ENCODE peak calls at places on chromosomes 6 and 20, in ten cellular contexts. One of them, this sample, is unnamed.

GRCh38 chr20:428658-429200 is 20.6 kb downstream of the RBCK1 start:
- DNase-seq in BE2C: no peak
- DNase-seq in breast epithelium: no peak
- DNase-seq in ascending aorta: peak; percentile 52
- DNase-seq in GM12865: no peak
- DNase-seq in CD4-positive, alpha-beta T cell: no peak
- DNase-seq in astrocyte of the spinal cord: no peak
- DNase-seq in BJ: no peak
- DNase-seq in endothelial cell: no peak
- DNase-seq in hepatocyte: no peak
- DNase-seq in this sample: no peak

GRCh38 chr6:20916081-20916480 is 381.8 kb downstream of the CDKAL1 start:
- DNase-seq in BE2C: no peak
- DNase-seq in breast epithelium: no peak
- DNase-seq in ascending aorta: no peak
- DNase-seq in GM12865: no peak
- DNase-seq in CD4-positive, alpha-beta T cell: no peak
- DNase-seq in astrocyte of the spinal cord: peak; percentile 30
- DNase-seq in BJ: no peak
- DNase-seq in endothelial cell: no peak
- DNase-seq in hepatocyte: no peak
- DNase-seq in this sample: no peak

GRCh38 chr20:59403261-59403961 is 103.0 kb downstream of the EDN3 start:
- DNase-seq in BE2C: peak; percentile 73
- DNase-seq in breast epithelium: peak; percentile 25
- DNase-seq in ascending aorta: no peak
- DNase-seq in GM12865: peak; percentile 13
- DNase-seq in CD4-positive, alpha-beta T cell: peak; percentile 72
- DNase-seq in astrocyte of the spinal cord: no peak
- DNase-seq in BJ: no peak
- DNase-seq in endothelial cell: peak; percentile 86
- DNase-seq in hepatocyte: peak; percentile 79
- DNase-seq in this sample: no peak

GRCh38 chr6:46628976-46629375 is 23.6 kb downstream of the CYP39A1 start:
- DNase-seq in BE2C: no peak
- DNase-seq in breast epithelium: no peak
- DNase-seq in ascending aorta: no peak
- DNase-seq in GM12865: no peak
- DNase-seq in CD4-positive, alpha-beta T cell: no peak
- DNase-seq in astrocyte of the spinal cord: no peak
- DNase-seq in BJ: no peak
- DNase-seq in endothelial cell: no peak
- DNase-seq in hepatocyte: no peak
- DNase-seq in this sample: no peak

GRCh38 chr6:149037026-149037734 is 280.3 kb upstream of the TAB2 start:
- DNase-seq in BE2C: no peak
- DNase-seq in breast epithelium: no peak
- DNase-seq in ascending aorta: no peak
- DNase-seq in GM12865: no peak
- DNase-seq in CD4-positive, alpha-beta T cell: no peak
- DNase-seq in astrocyte of the spinal cord: peak; percentile 71
- DNase-seq in BJ: no peak
- DNase-seq in endothelial cell: no peak
- DNase-seq in hepatocyte: peak; percentile 60
- DNase-seq in this sample: no peak

GRCh38 chr6:26537846-26538571 is at the start of gene HMGN4:
- DNase-seq in BE2C: peak; percentile 90
- DNase-seq in breast epithelium: peak; percentile 79
- DNase-seq in ascending aorta: peak; percentile 90
- DNase-seq in GM12865: peak; percentile 94
- DNase-seq in CD4-positive, alpha-beta T cell: peak; percentile 66
- DNase-seq in astrocyte of the spinal cord: peak; percentile 95
- DNase-seq in BJ: no peak
- DNase-seq in endothelial cell: peak; percentile 63
- DNase-seq in hepatocyte: peak; percentile 93
- DNase-seq in this sample: peak; percentile 68

GRCh38 chr20:36017034-36017951 is 48.9 kb downstream of the CNBD2 start:
- DNase-seq in BE2C: no peak
- DNase-seq in breast epithelium: peak; percentile 47
- DNase-seq in ascending aorta: peak; percentile 66
- DNase-seq in GM12865: no peak
- DNase-seq in CD4-positive, alpha-beta T cell: no peak
- DNase-seq in astrocyte of the spinal cord: peak; percentile 53
- DNase-seq in BJ: peak; percentile 77
- DNase-seq in endothelial cell: no peak
- DNase-seq in hepatocyte: peak; percentile 28
- DNase-seq in this sample: no peak

GRCh38 chr6:92748131-92748530 is 671.2 kb downstream of the EPHA7 start:
- DNase-seq in BE2C: no peak
- DNase-seq in breast epithelium: no peak
- DNase-seq in ascending aorta: no peak
- DNase-seq in GM12865: no peak
- DNase-seq in CD4-positive, alpha-beta T cell: no peak
- DNase-seq in astrocyte of the spinal cord: no peak
- DNase-seq in BJ: no peak
- DNase-seq in endothelial cell: no peak
- DNase-seq in hepatocyte: no peak
- DNase-seq in this sample: no peak

GRCh38 chr20:49515588-49515987 is 33.1 kb upstream of the KCNB1 start:
- DNase-seq in BE2C: no peak
- DNase-seq in breast epithelium: no peak
- DNase-seq in ascending aorta: no peak
- DNase-seq in GM12865: no peak
- DNase-seq in CD4-positive, alpha-beta T cell: no peak
- DNase-seq in astrocyte of the spinal cord: no peak
- DNase-seq in BJ: no peak
- DNase-seq in endothelial cell: no peak
- DNase-seq in hepatocyte: no peak
- DNase-seq in this sample: no peak

GRCh38 chr20:40438161-40438835 is 250.7 kb downstream of the MAFB start:
- DNase-seq in BE2C: no peak
- DNase-seq in breast epithelium: no peak
- DNase-seq in ascending aorta: no peak
- DNase-seq in GM12865: no peak
- DNase-seq in CD4-positive, alpha-beta T cell: no peak
- DNase-seq in astrocyte of the spinal cord: no peak
- DNase-seq in BJ: no peak
- DNase-seq in endothelial cell: no peak
- DNase-seq in hepatocyte: no peak
- DNase-seq in this sample: no peak

GRCh38 chr20:63133481-63134091 is 82.3 kb downstream of the YTHDF1 start:
- DNase-seq in BE2C: no peak
- DNase-seq in breast epithelium: no peak
- DNase-seq in ascending aorta: peak; percentile 51
- DNase-seq in GM12865: no peak
- DNase-seq in CD4-positive, alpha-beta T cell: no peak
- DNase-seq in astrocyte of the spinal cord: no peak
- DNase-seq in BJ: no peak
- DNase-seq in endothelial cell: no peak
- DNase-seq in hepatocyte: no peak
- DNase-seq in this sample: peak; percentile 37

GRCh38 chr20:58073945-58074920 is 154.2 kb downstream of the ANKRD60 start:
- DNase-seq in BE2C: no peak
- DNase-seq in breast epithelium: no peak
- DNase-seq in ascending aorta: peak; percentile 63
- DNase-seq in GM12865: no peak
- DNase-seq in CD4-positive, alpha-beta T cell: no peak
- DNase-seq in astrocyte of the spinal cord: peak; percentile 79
- DNase-seq in BJ: no peak
- DNase-seq in endothelial cell: no peak
- DNase-seq in hepatocyte: no peak
- DNase-seq in this sample: no peak

GRCh38 chr6:11232968-11233626 is 629 bp upstream of the NEDD9 start:
- DNase-seq in BE2C: no peak
- DNase-seq in breast epithelium: no peak
- DNase-seq in ascending aorta: no peak
- DNase-seq in GM12865: peak; percentile 22
- DNase-seq in CD4-positive, alpha-beta T cell: no peak
- DNase-seq in astrocyte of the spinal cord: no peak
- DNase-seq in BJ: no peak
- DNase-seq in endothelial cell: no peak
- DNase-seq in hepatocyte: peak; percentile 55
- DNase-seq in this sample: no peak

GRCh38 chr20:23679448-23680092 is 9.3 kb downstream of the CST4 start:
- DNase-seq in BE2C: no peak
- DNase-seq in breast epithelium: no peak
- DNase-seq in ascending aorta: peak; percentile 11
- DNase-seq in GM12865: no peak
- DNase-seq in CD4-positive, alpha-beta T cell: no peak
- DNase-seq in astrocyte of the spinal cord: no peak
- DNase-seq in BJ: no peak
- DNase-seq in endothelial cell: no peak
- DNase-seq in hepatocyte: no peak
- DNase-seq in this sample: no peak

GRCh38 chr20:38649275-38649891 is 47.8 kb downstream of the ARHGAP40 start:
- DNase-seq in BE2C: peak; percentile 60
- DNase-seq in breast epithelium: no peak
- DNase-seq in ascending aorta: no peak
- DNase-seq in GM12865: peak; percentile 28
- DNase-seq in CD4-positive, alpha-beta T cell: no peak
- DNase-seq in astrocyte of the spinal cord: no peak
- DNase-seq in BJ: no peak
- DNase-seq in endothelial cell: peak; percentile 44
- DNase-seq in hepatocyte: peak; percentile 57
- DNase-seq in this sample: no peak
- TF ChIP-seq CTCF in BE2C: peak; percentile 85
- TF ChIP-seq CTCF in breast epithelium: no peak
- TF ChIP-seq CTCF in ascending aorta: no peak
- TF ChIP-seq CTCF in GM12865: peak; percentile 59
- TF ChIP-seq CTCF in CD4-positive, alpha-beta T cell: no peak
- TF ChIP-seq CTCF in astrocyte of the spinal cord: peak; percentile 59
- TF ChIP-seq CTCF in BJ: peak; percentile 51
- TF ChIP-seq CTCF in endothelial cell: no peak
- TF ChIP-seq CTCF in hepatocyte: peak; percentile 57
- TF ChIP-seq CTCF in this sample: peak; percentile 12

DNA sequence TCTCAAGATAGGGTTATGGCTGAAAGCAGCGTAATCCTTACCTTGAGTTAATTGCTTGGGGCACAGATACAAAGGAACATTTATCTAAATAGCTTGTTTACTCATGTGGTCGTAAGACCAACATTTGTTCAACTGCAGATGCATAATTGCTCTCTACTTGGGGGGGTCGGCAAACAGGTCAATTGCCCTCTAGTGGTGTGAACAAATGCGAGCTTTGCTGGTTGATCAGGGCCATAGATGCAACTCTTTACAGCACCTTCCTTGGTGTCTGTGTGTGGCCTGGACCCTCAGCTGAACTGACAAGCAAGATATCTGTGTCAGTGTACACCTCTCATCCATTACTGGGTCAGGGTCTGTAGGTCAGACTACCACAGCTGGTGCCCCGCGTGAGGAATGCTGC is 24.1 kb downstream of the HLA-DPA1 start:
- DNase-seq in BE2C: no peak
- DNase-seq in breast epithelium: no peak
- DNase-seq in ascending aorta: no peak
- DNase-seq in GM12865: peak; percentile 61
- DNase-seq in CD4-positive, alpha-beta T cell: no peak
- DNase-seq in astrocyte of the spinal cord: no peak
- DNase-seq in BJ: no peak
- DNase-seq in endothelial cell: no peak
- DNase-seq in hepatocyte: no peak
- DNase-seq in this sample: no peak
- TF ChIP-seq CTCF in BE2C: peak; percentile 45
- TF ChIP-seq CTCF in breast epithelium: no peak
- TF ChIP-seq CTCF in ascending aorta: no peak
- TF ChIP-seq CTCF in GM12865: peak; percentile 61
- TF ChIP-seq CTCF in CD4-positive, alpha-beta T cell: no peak
- TF ChIP-seq CTCF in astrocyte of the spinal cord: peak; percentile 12
- TF ChIP-seq CTCF in BJ: no peak
- TF ChIP-seq CTCF in endothelial cell: no peak
- TF ChIP-seq CTCF in hepatocyte: peak; percentile 17
- TF ChIP-seq CTCF in this sample: no peak

DNA sequence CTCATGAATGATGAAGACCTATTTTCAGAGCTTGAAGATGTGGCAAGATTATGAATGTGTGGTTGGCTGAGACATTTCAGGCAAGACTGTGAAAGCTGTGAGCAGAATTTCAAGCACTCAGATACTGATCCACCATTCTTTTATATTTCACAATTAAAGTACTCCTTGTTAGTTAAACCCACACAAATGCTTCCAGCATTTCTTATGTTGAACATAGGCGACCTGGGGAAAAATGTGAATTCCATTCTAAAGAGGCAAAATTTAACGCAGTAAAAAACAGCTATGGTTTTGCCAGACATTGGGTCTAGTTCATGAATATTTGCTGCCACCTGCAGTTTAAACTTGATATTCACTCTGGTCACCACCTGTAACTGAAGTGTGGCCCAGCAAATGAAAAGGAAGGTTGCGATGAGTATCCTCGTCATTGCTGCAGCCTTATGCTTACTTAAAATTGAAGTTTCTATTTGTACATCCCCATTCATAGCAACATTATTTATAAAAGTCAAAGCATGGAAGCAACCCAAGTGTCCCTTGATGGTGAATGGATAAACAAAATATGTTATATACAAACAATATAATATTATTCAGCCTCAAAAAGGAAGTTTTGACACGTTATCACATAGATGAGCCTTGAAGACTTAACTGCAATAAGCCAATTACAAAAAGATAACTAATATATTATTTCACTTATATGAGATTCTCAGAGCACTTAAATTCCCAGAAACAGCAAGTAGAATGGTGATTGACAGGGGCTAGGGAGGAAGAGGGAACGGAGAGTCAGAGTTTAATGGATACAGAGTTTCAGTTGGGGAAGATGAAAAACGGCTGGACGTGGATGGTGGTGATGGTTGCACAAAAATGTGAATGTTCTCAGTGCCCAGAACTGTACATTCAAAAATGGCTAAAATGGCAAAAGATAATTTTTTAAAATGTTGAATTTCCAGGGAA is 32.4 kb upstream of the FAM184A start:
- DNase-seq in BE2C: peak; percentile 47
- DNase-seq in breast epithelium: peak; percentile 23
- DNase-seq in ascending aorta: no peak
- DNase-seq in GM12865: peak; percentile 65
- DNase-seq in CD4-positive, alpha-beta T cell: peak; percentile 9
- DNase-seq in astrocyte of the spinal cord: peak; percentile 70
- DNase-seq in BJ: no peak
- DNase-seq in endothelial cell: peak; percentile 59
- DNase-seq in hepatocyte: peak; percentile 71
- DNase-seq in this sample: no peak
- TF ChIP-seq CTCF in BE2C: peak; percentile 71
- TF ChIP-seq CTCF in breast epithelium: peak; percentile 63
- TF ChIP-seq CTCF in ascending aorta: peak; percentile 47
- TF ChIP-seq CTCF in GM12865: peak; percentile 48
- TF ChIP-seq CTCF in CD4-positive, alpha-beta T cell: peak; percentile 72
- TF ChIP-seq CTCF in astrocyte of the spinal cord: peak; percentile 48
- TF ChIP-seq CTCF in BJ: peak; percentile 53
- TF ChIP-seq CTCF in endothelial cell: peak; percentile 48
- TF ChIP-seq CTCF in hepatocyte: peak; percentile 67
- TF ChIP-seq CTCF in this sample: peak; percentile 67

DNA sequence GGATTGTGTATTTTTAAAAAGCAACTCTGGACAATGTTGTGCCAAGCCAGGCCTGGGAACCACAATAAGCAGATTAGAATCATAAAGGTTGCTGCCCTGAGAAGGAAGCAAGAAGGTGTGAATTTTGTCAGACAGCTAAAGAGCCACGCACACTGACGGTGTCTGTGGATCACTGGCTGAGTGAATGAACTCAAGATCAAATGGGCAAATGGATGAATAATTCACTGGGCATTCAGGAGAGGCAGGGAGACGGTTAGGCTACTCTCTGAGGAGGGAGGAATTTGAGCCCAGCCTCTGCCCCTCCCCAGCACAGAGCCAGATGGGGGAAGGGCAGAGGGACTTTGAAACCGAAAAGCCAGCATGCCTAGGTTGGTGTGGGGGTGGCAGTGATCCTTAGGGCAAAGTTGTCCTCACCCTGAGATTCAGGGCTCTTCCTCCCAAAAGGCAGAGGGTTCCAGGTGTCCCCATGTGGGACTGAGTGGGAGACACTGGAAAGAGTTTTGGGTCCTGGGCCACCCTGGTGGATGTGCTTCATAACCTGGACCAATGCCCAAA is 19.5 kb upstream of the SLC22A7 start:
- DNase-seq in BE2C: no peak
- DNase-seq in breast epithelium: no peak
- DNase-seq in ascending aorta: no peak
- DNase-seq in GM12865: no peak
- DNase-seq in CD4-positive, alpha-beta T cell: no peak
- DNase-seq in astrocyte of the spinal cord: peak; percentile 6
- DNase-seq in BJ: no peak
- DNase-seq in endothelial cell: no peak
- DNase-seq in hepatocyte: no peak
- DNase-seq in this sample: no peak
- TF ChIP-seq CTCF in BE2C: no peak
- TF ChIP-seq CTCF in breast epithelium: no peak
- TF ChIP-seq CTCF in ascending aorta: no peak
- TF ChIP-seq CTCF in GM12865: no peak
- TF ChIP-seq CTCF in CD4-positive, alpha-beta T cell: no peak
- TF ChIP-seq CTCF in astrocyte of the spinal cord: no peak
- TF ChIP-seq CTCF in BJ: no peak
- TF ChIP-seq CTCF in endothelial cell: no peak
- TF ChIP-seq CTCF in hepatocyte: no peak
- TF ChIP-seq CTCF in this sample: no peak

This sample was measured in CD14-positive monocyte.